ENCODE peak calls at places on chromosome 20, in eight cellular contexts. One of them, this sample, is unnamed.

GRCh38 chr20:63130654-63131577 is 85.0 kb downstream of the YTHDF1 start:
- DNase-seq in A549: no peak
- DNase-seq in H9: peak
- DNase-seq in ovary: no peak
- DNase-seq in colonic mucosa: no peak
- DNase-seq in esophagus muscularis mucosa: no peak
- DNase-seq in prostate gland: no peak
- DNase-seq in pancreas: peak
- DNase-seq in this sample: no peak

GRCh38 chr20:36591854-36592641 is 13.5 kb upstream of the RAB5IF start:
- DNase-seq in A549: no peak
- DNase-seq in H9: peak
- DNase-seq in ovary: peak
- DNase-seq in colonic mucosa: no peak
- DNase-seq in esophagus muscularis mucosa: no peak
- DNase-seq in prostate gland: peak
- DNase-seq in pancreas: no peak
- DNase-seq in this sample: peak

GRCh38 chr20:25058051-25058796 is at the start of gene ACSS1:
- DNase-seq in A549: peak
- DNase-seq in H9: peak
- DNase-seq in ovary: peak
- DNase-seq in colonic mucosa: peak
- DNase-seq in esophagus muscularis mucosa: no peak
- DNase-seq in prostate gland: peak
- DNase-seq in pancreas: peak
- DNase-seq in this sample: peak

GRCh38 chr20:14992071-14992654 is 654.8 kb upstream of the FLRT3 start:
- DNase-seq in A549: peak
- DNase-seq in H9: no peak
- DNase-seq in ovary: no peak
- DNase-seq in colonic mucosa: no peak
- DNase-seq in esophagus muscularis mucosa: no peak
- DNase-seq in prostate gland: no peak
- DNase-seq in pancreas: no peak
- DNase-seq in this sample: no peak

GRCh38 chr20:44017905-44018683 is 103.4 kb downstream of the TOX2 start:
- DNase-seq in A549: peak
- DNase-seq in H9: no peak
- DNase-seq in ovary: peak
- DNase-seq in colonic mucosa: peak
- DNase-seq in esophagus muscularis mucosa: no peak
- DNase-seq in prostate gland: peak
- DNase-seq in pancreas: peak
- DNase-seq in this sample: peak

GRCh38 chr20:46174469-46175126 is 56.5 kb downstream of the CD40 start:
- DNase-seq in A549: peak
- DNase-seq in H9: peak
- DNase-seq in ovary: peak
- DNase-seq in colonic mucosa: peak
- DNase-seq in esophagus muscularis mucosa: no peak
- DNase-seq in prostate gland: peak
- DNase-seq in pancreas: peak
- DNase-seq in this sample: peak

GRCh38 chr20:61810709-61811565 is 254.7 kb downstream of the TAF4 start:
- DNase-seq in A549: no peak
- DNase-seq in H9: no peak
- DNase-seq in ovary: no peak
- DNase-seq in colonic mucosa: no peak
- DNase-seq in esophagus muscularis mucosa: no peak
- DNase-seq in prostate gland: no peak
- DNase-seq in pancreas: peak
- DNase-seq in this sample: no peak

GRCh38 chr20:23082846-23083552 is 3.1 kb downstream of the CD93 start:
- DNase-seq in A549: no peak
- DNase-seq in H9: peak
- DNase-seq in ovary: no peak
- DNase-seq in colonic mucosa: no peak
- DNase-seq in esophagus muscularis mucosa: no peak
- DNase-seq in prostate gland: peak
- DNase-seq in pancreas: no peak
- DNase-seq in this sample: peak

GRCh38 chr20:53859684-53860083 is 210.7 kb downstream of the BCAS1 start:
- DNase-seq in A549: no peak
- DNase-seq in H9: no peak
- DNase-seq in ovary: no peak
- DNase-seq in colonic mucosa: no peak
- DNase-seq in esophagus muscularis mucosa: no peak
- DNase-seq in prostate gland: no peak
- DNase-seq in pancreas: no peak
- DNase-seq in this sample: peak

GRCh38 chr20:57663681-57664451 is 43.6 kb upstream of the ZBP1 start:
- DNase-seq in A549: no peak
- DNase-seq in H9: no peak
- DNase-seq in ovary: no peak
- DNase-seq in colonic mucosa: no peak
- DNase-seq in esophagus muscularis mucosa: no peak
- DNase-seq in prostate gland: no peak
- DNase-seq in pancreas: peak
- DNase-seq in this sample: no peak

GRCh38 chr20:63957004-63957689 is 931 bp upstream of the UCKL1 start:
- DNase-seq in A549: peak
- DNase-seq in H9: peak
- DNase-seq in ovary: peak
- DNase-seq in colonic mucosa: peak
- DNase-seq in esophagus muscularis mucosa: no peak
- DNase-seq in prostate gland: peak
- DNase-seq in pancreas: peak
- DNase-seq in this sample: peak

GRCh38 chr20:36468149-36469000 is 72.9 kb upstream of the MYL9 start:
- DNase-seq in A549: peak
- DNase-seq in H9: no peak
- DNase-seq in ovary: no peak
- DNase-seq in colonic mucosa: peak
- DNase-seq in esophagus muscularis mucosa: no peak
- DNase-seq in prostate gland: peak
- DNase-seq in pancreas: no peak
- DNase-seq in this sample: no peak

GRCh38 chr20:1178623-1179022 is 6.2 kb downstream of the TMEM74B start:
- DNase-seq in A549: no peak
- DNase-seq in H9: no peak
- DNase-seq in ovary: no peak
- DNase-seq in colonic mucosa: no peak
- DNase-seq in esophagus muscularis mucosa: no peak
- DNase-seq in prostate gland: no peak
- DNase-seq in pancreas: no peak
- DNase-seq in this sample: no peak

GRCh38 chr20:37081717-37082289 is 14.0 kb downstream of the RBL1 start:
- DNase-seq in A549: no peak
- DNase-seq in H9: no peak
- DNase-seq in ovary: no peak
- DNase-seq in colonic mucosa: no peak
- DNase-seq in esophagus muscularis mucosa: no peak
- DNase-seq in prostate gland: no peak
- DNase-seq in pancreas: no peak
- DNase-seq in this sample: no peak

GRCh38 chr20:61821698-61822097 is 244.0 kb downstream of the TAF4 start:
- DNase-seq in A549: no peak
- DNase-seq in H9: no peak
- DNase-seq in ovary: no peak
- DNase-seq in colonic mucosa: no peak
- DNase-seq in esophagus muscularis mucosa: no peak
- DNase-seq in prostate gland: no peak
- DNase-seq in pancreas: no peak
- DNase-seq in this sample: no peak

GRCh38 chr20:6055161-6055783 is 1.4 kb upstream of the LRRN4 start:
- DNase-seq in A549: no peak
- DNase-seq in H9: no peak
- DNase-seq in ovary: no peak
- DNase-seq in colonic mucosa: no peak
- DNase-seq in esophagus muscularis mucosa: no peak
- DNase-seq in prostate gland: no peak
- DNase-seq in pancreas: no peak
- DNase-seq in this sample: no peak

GRCh38 chr20:10061641-10062040 is 26.9 kb downstream of the ANKEF1 start:
- DNase-seq in A549: no peak
- DNase-seq in H9: no peak
- DNase-seq in ovary: no peak
- DNase-seq in colonic mucosa: no peak
- DNase-seq in esophagus muscularis mucosa: no peak
- DNase-seq in prostate gland: no peak
- DNase-seq in pancreas: no peak
- DNase-seq in this sample: peak

GRCh38 chr20:13458860-13459451 is 179.8 kb downstream of the TASP1 start:
- DNase-seq in A549: peak
- DNase-seq in H9: no peak
- DNase-seq in ovary: no peak
- DNase-seq in colonic mucosa: peak
- DNase-seq in esophagus muscularis mucosa: no peak
- DNase-seq in prostate gland: no peak
- DNase-seq in pancreas: no peak
- DNase-seq in this sample: peak

GRCh38 chr20:16003310-16003709 is 569.9 kb downstream of the KIF16B start:
- DNase-seq in A549: no peak
- DNase-seq in H9: no peak
- DNase-seq in ovary: no peak
- DNase-seq in colonic mucosa: no peak
- DNase-seq in esophagus muscularis mucosa: no peak
- DNase-seq in prostate gland: no peak
- DNase-seq in pancreas: no peak
- DNase-seq in this sample: no peak

GRCh38 chr20:42483694-42484303 is 705.9 kb downstream of the PTPRT start:
- DNase-seq in A549: peak
- DNase-seq in H9: peak
- DNase-seq in ovary: no peak
- DNase-seq in colonic mucosa: peak
- DNase-seq in esophagus muscularis mucosa: no peak
- DNase-seq in prostate gland: no peak
- DNase-seq in pancreas: peak
- DNase-seq in this sample: no peak

GRCh38 chr20:9617940-9618339 is 103.5 kb downstream of the LAMP5 start:
- DNase-seq in A549: peak
- DNase-seq in H9: no peak
- DNase-seq in ovary: no peak
- DNase-seq in colonic mucosa: no peak
- DNase-seq in esophagus muscularis mucosa: peak
- DNase-seq in prostate gland: peak
- DNase-seq in pancreas: no peak
- DNase-seq in this sample: no peak

DNA sequence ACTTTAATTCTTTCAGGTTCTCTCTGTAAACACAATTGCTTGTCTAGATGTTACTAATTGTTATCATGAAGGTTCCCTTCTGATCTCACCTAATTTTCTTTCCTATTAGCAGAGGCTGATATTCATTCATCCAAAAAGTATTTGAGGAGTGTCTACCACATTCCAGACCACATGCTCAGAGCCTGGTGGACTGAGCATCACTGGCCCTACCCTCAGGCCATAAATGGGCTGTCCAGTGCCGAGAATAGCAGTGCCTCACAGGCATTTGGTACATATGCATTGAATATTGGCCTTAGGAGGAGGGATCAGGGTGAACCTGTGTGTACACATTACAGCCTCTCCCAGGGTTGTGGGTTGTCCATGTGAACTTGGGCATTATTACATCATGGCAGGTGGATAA is 40.4 kb upstream of the PRELID3B start:
- DNase-seq in A549: peak
- DNase-seq in H9: no peak
- DNase-seq in ovary: no peak
- DNase-seq in colonic mucosa: no peak
- DNase-seq in esophagus muscularis mucosa: no peak
- DNase-seq in prostate gland: no peak
- DNase-seq in pancreas: no peak
- DNase-seq in this sample: no peak
- H3K27ac ChIP-seq in A549: no peak
- H3K27ac ChIP-seq in H9: no peak
- H3K27ac ChIP-seq in ovary: no peak
- H3K27ac ChIP-seq in colonic mucosa: no peak
- H3K27ac ChIP-seq in esophagus muscularis mucosa: no peak
- H3K27ac ChIP-seq in prostate gland: no peak
- H3K27ac ChIP-seq in pancreas: no peak
- H3K27ac ChIP-seq in this sample: no peak

GRCh38 chr20:34309691-34310090 is 6.5 kb upstream of the AHCY start:
- DNase-seq in A549: no peak
- DNase-seq in H9: no peak
- DNase-seq in ovary: no peak
- DNase-seq in colonic mucosa: no peak
- DNase-seq in esophagus muscularis mucosa: no peak
- DNase-seq in prostate gland: no peak
- DNase-seq in pancreas: no peak
- DNase-seq in this sample: no peak

GRCh38 chr20:34312544-34313217 is 9.5 kb upstream of the AHCY start:
- DNase-seq in A549: peak
- DNase-seq in H9: peak
- DNase-seq in ovary: peak
- DNase-seq in colonic mucosa: peak
- DNase-seq in esophagus muscularis mucosa: peak
- DNase-seq in prostate gland: peak
- DNase-seq in pancreas: peak
- DNase-seq in this sample: peak

GRCh38 chr20:34310481-34311117 is 7.4 kb upstream of the AHCY start:
- DNase-seq in A549: peak
- DNase-seq in H9: no peak
- DNase-seq in ovary: no peak
- DNase-seq in colonic mucosa: peak
- DNase-seq in esophagus muscularis mucosa: no peak
- DNase-seq in prostate gland: no peak
- DNase-seq in pancreas: no peak
- DNase-seq in this sample: no peak

GRCh38 chr20:34312024-34312460 is 8.9 kb upstream of the AHCY start:
- DNase-seq in A549: peak
- DNase-seq in H9: peak
- DNase-seq in ovary: no peak
- DNase-seq in colonic mucosa: peak
- DNase-seq in esophagus muscularis mucosa: no peak
- DNase-seq in prostate gland: no peak
- DNase-seq in pancreas: no peak
- DNase-seq in this sample: no peak

GRCh38 chr20:34311118-34312023 is 8.2 kb upstream of the AHCY start:
- DNase-seq in A549: peak
- DNase-seq in H9: peak
- DNase-seq in ovary: peak
- DNase-seq in colonic mucosa: peak
- DNase-seq in esophagus muscularis mucosa: no peak
- DNase-seq in prostate gland: no peak
- DNase-seq in pancreas: peak
- DNase-seq in this sample: no peak
- H3K27ac ChIP-seq in A549: peak
- H3K27ac ChIP-seq in H9: no peak
- H3K27ac ChIP-seq in ovary: peak
- H3K27ac ChIP-seq in colonic mucosa: peak
- H3K27ac ChIP-seq in esophagus muscularis mucosa: no peak
- H3K27ac ChIP-seq in prostate gland: no peak
- H3K27ac ChIP-seq in pancreas: no peak
- H3K27ac ChIP-seq in this sample: no peak

GRCh38 chr20:47217482-47218446 is 138.7 kb downstream of the ZMYND8 start:
- DNase-seq in A549: no peak
- DNase-seq in H9: no peak
- DNase-seq in ovary: no peak
- DNase-seq in colonic mucosa: no peak
- DNase-seq in esophagus muscularis mucosa: no peak
- DNase-seq in prostate gland: no peak
- DNase-seq in pancreas: no peak
- DNase-seq in this sample: no peak
- H3K27ac ChIP-seq in A549: no peak
- H3K27ac ChIP-seq in H9: no peak
- H3K27ac ChIP-seq in ovary: no peak
- H3K27ac ChIP-seq in colonic mucosa: no peak
- H3K27ac ChIP-seq in esophagus muscularis mucosa: no peak
- H3K27ac ChIP-seq in prostate gland: no peak
- H3K27ac ChIP-seq in pancreas: no peak
- H3K27ac ChIP-seq in this sample: peak

GRCh38 chr20:51876511-51876910 is 74.2 kb upstream of the SALL4 start:
- DNase-seq in A549: no peak
- DNase-seq in H9: no peak
- DNase-seq in ovary: no peak
- DNase-seq in colonic mucosa: no peak
- DNase-seq in esophagus muscularis mucosa: no peak
- DNase-seq in prostate gland: no peak
- DNase-seq in pancreas: no peak
- DNase-seq in this sample: no peak
- H3K27ac ChIP-seq in A549: peak
- H3K27ac ChIP-seq in H9: no peak
- H3K27ac ChIP-seq in ovary: no peak
- H3K27ac ChIP-seq in colonic mucosa: no peak
- H3K27ac ChIP-seq in esophagus muscularis mucosa: no peak
- H3K27ac ChIP-seq in prostate gland: no peak
- H3K27ac ChIP-seq in pancreas: no peak
- H3K27ac ChIP-seq in this sample: no peak

This sample was measured in thyroid gland.